ENCODE peak calls at places on chromosomes 4 and X, in nine cellular contexts. One of them, this sample, is unnamed.

GRCh38 chr4:138251904-138252303 is 9.8 kb upstream of the SLC7A11 start:
- DNase-seq in pancreas: no peak
- DNase-seq in GM13977: no peak
- DNase-seq in NAMALWA: no peak
- DNase-seq in effector memory CD8-positive, alpha-beta T cell: no peak
- DNase-seq in heart right ventricle: no peak
- DNase-seq in Right ventricle myocardium superior: no peak
- DNase-seq in osteocyte: no peak
- DNase-seq in NCI-H1930: no peak
- DNase-seq in this sample: no peak

GRCh38 chr4:4712800-4713528 is 146.5 kb upstream of the MSX1 start:
- DNase-seq in pancreas: no peak
- DNase-seq in GM13977: no peak
- DNase-seq in NAMALWA: no peak
- DNase-seq in effector memory CD8-positive, alpha-beta T cell: no peak
- DNase-seq in heart right ventricle: no peak
- DNase-seq in Right ventricle myocardium superior: no peak
- DNase-seq in osteocyte: no peak
- DNase-seq in NCI-H1930: no peak
- DNase-seq in this sample: no peak

GRCh38 chr4:171281359-171281758 is 531.8 kb upstream of the GALNTL6 start:
- DNase-seq in pancreas: no peak
- DNase-seq in GM13977: no peak
- DNase-seq in NAMALWA: no peak
- DNase-seq in effector memory CD8-positive, alpha-beta T cell: no peak
- DNase-seq in heart right ventricle: no peak
- DNase-seq in Right ventricle myocardium superior: no peak
- DNase-seq in osteocyte: no peak
- DNase-seq in NCI-H1930: no peak
- DNase-seq in this sample: no peak

GRCh38 chr4:89044147-89044900 is 12.7 kb downstream of the FAM13A start:
- DNase-seq in pancreas: no peak
- DNase-seq in GM13977: no peak
- DNase-seq in NAMALWA: no peak
- DNase-seq in effector memory CD8-positive, alpha-beta T cell: no peak
- DNase-seq in heart right ventricle: no peak
- DNase-seq in Right ventricle myocardium superior: no peak
- DNase-seq in osteocyte: no peak
- DNase-seq in NCI-H1930: no peak
- DNase-seq in this sample: no peak

GRCh38 chrX:57172544-57172943 is 35.3 kb upstream of the SPIN2A start:
- DNase-seq in pancreas: no peak
- DNase-seq in GM13977: no peak
- DNase-seq in NAMALWA: no peak
- DNase-seq in effector memory CD8-positive, alpha-beta T cell: no peak
- DNase-seq in heart right ventricle: peak; percentile 4
- DNase-seq in Right ventricle myocardium superior: peak; percentile 40
- DNase-seq in osteocyte: no peak
- DNase-seq in NCI-H1930: no peak
- DNase-seq in this sample: no peak

GRCh38 chr4:1044469-1045192 is 33.2 kb downstream of the FGFRL1 start:
- DNase-seq in pancreas: peak; percentile 2
- DNase-seq in GM13977: no peak
- DNase-seq in NAMALWA: peak; percentile 3
- DNase-seq in effector memory CD8-positive, alpha-beta T cell: no peak
- DNase-seq in heart right ventricle: no peak
- DNase-seq in Right ventricle myocardium superior: no peak
- DNase-seq in osteocyte: no peak
- DNase-seq in NCI-H1930: no peak
- DNase-seq in this sample: peak; percentile 23

GRCh38 chr4:53777244-53777984 is 186.1 kb upstream of the LNX1 start:
- DNase-seq in pancreas: no peak
- DNase-seq in GM13977: no peak
- DNase-seq in NAMALWA: no peak
- DNase-seq in effector memory CD8-positive, alpha-beta T cell: no peak
- DNase-seq in heart right ventricle: no peak
- DNase-seq in Right ventricle myocardium superior: no peak
- DNase-seq in osteocyte: no peak
- DNase-seq in NCI-H1930: no peak
- DNase-seq in this sample: no peak

GRCh38 chr4:163166041-163166579 is 580 bp downstream of the NAF1 start:
- DNase-seq in pancreas: peak; percentile 46
- DNase-seq in GM13977: peak; percentile 63
- DNase-seq in NAMALWA: peak; percentile 78
- DNase-seq in effector memory CD8-positive, alpha-beta T cell: peak; percentile 44
- DNase-seq in heart right ventricle: peak; percentile 26
- DNase-seq in Right ventricle myocardium superior: peak; percentile 56
- DNase-seq in osteocyte: peak; percentile 88
- DNase-seq in NCI-H1930: no peak
- DNase-seq in this sample: peak; percentile 67

GRCh38 chrX:69387559-69388487 is 116.3 kb upstream of the NALF2 start:
- DNase-seq in pancreas: peak; percentile 3
- DNase-seq in GM13977: peak; percentile 68
- DNase-seq in NAMALWA: peak; percentile 53
- DNase-seq in effector memory CD8-positive, alpha-beta T cell: no peak
- DNase-seq in heart right ventricle: peak; percentile 32
- DNase-seq in Right ventricle myocardium superior: peak; percentile 57
- DNase-seq in osteocyte: peak; percentile 80
- DNase-seq in NCI-H1930: no peak
- DNase-seq in this sample: peak; percentile 51

GRCh38 chr4:53066155-53066554 is 204.0 kb downstream of the RASL11B start:
- DNase-seq in pancreas: no peak
- DNase-seq in GM13977: no peak
- DNase-seq in NAMALWA: no peak
- DNase-seq in effector memory CD8-positive, alpha-beta T cell: no peak
- DNase-seq in heart right ventricle: no peak
- DNase-seq in Right ventricle myocardium superior: no peak
- DNase-seq in osteocyte: no peak
- DNase-seq in NCI-H1930: no peak
- DNase-seq in this sample: no peak

GRCh38 chr4:3406431-3406830 is 35.3 kb upstream of the HGFAC start:
- DNase-seq in pancreas: no peak
- DNase-seq in GM13977: no peak
- DNase-seq in NAMALWA: no peak
- DNase-seq in effector memory CD8-positive, alpha-beta T cell: no peak
- DNase-seq in heart right ventricle: no peak
- DNase-seq in Right ventricle myocardium superior: no peak
- DNase-seq in osteocyte: no peak
- DNase-seq in NCI-H1930: no peak
- DNase-seq in this sample: no peak